ENCODE peak calls at places on chromosomes 2 and 18, in seven cellular contexts. Q is GM13977, S is ovary, A is AG09309, N is HL-60, M is spleen, Z is astrocyte of the spinal cord. L is an unnamed sample.

GRCh38 chr2:12715878-12716249 is 872 bp upstream of the TRIB2 start:
- DNase-seq in Q (peak), S (peak), A (no peak), N (no peak), M (peak), Z (peak), L (peak)

GRCh38 chr18:68608861-68609465 is 105.9 kb downstream of the TMX3 start:
- DNase-seq in Q (no peak), S (no peak), A (no peak), N (no peak), M (no peak), Z (no peak), L (no peak)

GRCh38 chr2:41728757-41729338 is 319.0 kb upstream of the PKDCC start:
- DNase-seq in Q (no peak), S (no peak), A (no peak), N (no peak), M (no peak), Z (no peak), L (no peak)

GRCh38 chr2:28608061-28608828 is 112.4 kb downstream of the PLB1 start:
- DNase-seq in Q (no peak), S (no peak), A (no peak), N (no peak), M (peak), Z (no peak), L (no peak)

GRCh38 chr2:41954304-41955291 is 93.2 kb upstream of the PKDCC start:
- DNase-seq in Q (no peak), S (no peak), A (no peak), N (no peak), M (no peak), Z (no peak), L (no peak)

GRCh38 chr18:45667056-45667455 is 51.8 kb downstream of the SLC14A2 start:
- DNase-seq in Q (peak), S (no peak), A (no peak), N (no peak), M (no peak), Z (no peak), L (peak)

GRCh38 chr2:208253518-208254117 is 1.3 kb downstream of the IDH1 start:
- DNase-seq in Q (peak), S (no peak), A (no peak), N (no peak), M (no peak), Z (no peak), L (no peak)

GRCh38 chr2:231057590-231057989 is 923 bp downstream of the PSMD1 start:
- DNase-seq in Q (no peak), S (no peak), A (no peak), N (no peak), M (no peak), Z (peak), L (no peak)

GRCh38 chr2:24317491-24317920 is 42.8 kb downstream of the ITSN2 start:
- DNase-seq in Q (no peak), S (no peak), A (no peak), N (no peak), M (no peak), Z (no peak), L (no peak)

GRCh38 chr2:42296226-42296625 is 64.8 kb downstream of the COX7A2L start:
- DNase-seq in Q (peak), S (no peak), A (no peak), N (no peak), M (no peak), Z (no peak), L (peak)

GRCh38 chr2:226673314-226673723 is 126.3 kb downstream of the IRS1 start:
- DNase-seq in Q (no peak), S (no peak), A (peak), N (peak), M (no peak), Z (peak), L (no peak)

GRCh38 chr18:70132999-70133398 is 72.5 kb downstream of the RTTN start:
- DNase-seq in Q (no peak), S (no peak), A (peak), N (no peak), M (no peak), Z (peak), L (no peak)

GRCh38 chr2:169512525-169512924 is 3.0 kb downstream of the KLHL41 start:
- DNase-seq in Q (no peak), S (no peak), A (no peak), N (no peak), M (no peak), Z (peak), L (no peak)

GRCh38 chr2:108396845-108397244 is 19.1 kb downstream of the SULT1C4 start:
- DNase-seq in Q (no peak), S (no peak), A (peak), N (no peak), M (no peak), Z (peak), L (no peak)

GRCh38 chr2:25699206-25699605 is 25.8 kb upstream of the DTNB start:
- DNase-seq in Q (no peak), S (no peak), A (no peak), N (no peak), M (peak), Z (no peak), L (no peak)

DNA sequence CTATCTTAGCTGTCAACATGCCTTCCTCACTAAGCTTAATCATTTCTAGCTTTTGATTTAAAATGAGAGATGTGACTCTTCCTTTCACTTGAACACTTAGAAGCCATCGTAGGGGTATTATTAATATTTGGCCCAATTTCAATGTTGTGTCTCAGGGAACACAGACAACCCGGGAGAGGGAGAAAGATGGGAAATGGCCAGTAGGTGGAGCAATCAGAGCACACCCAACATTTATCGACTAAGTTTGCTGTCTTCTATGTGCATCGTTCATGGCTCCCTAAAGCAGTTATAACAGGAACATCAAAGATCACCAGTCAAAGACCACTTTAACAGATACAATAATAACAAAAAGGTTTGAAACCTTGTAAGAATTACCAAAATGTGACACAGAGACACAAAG is 110.2 kb downstream of the OLA1 start:
- DNase-seq in Q (no peak), S (no peak), A (no peak), N (no peak), M (no peak), Z (no peak), L (no peak)
- TF ChIP-seq CTCF in Q (no peak), S (no peak), A (peak), N (peak), M (no peak), Z (no peak), L (no peak)

GRCh38 chr2:4674007-4674406 is 970.6 kb downstream of the DCDC2C start:
- DNase-seq in Q (no peak), S (no peak), A (no peak), N (no peak), M (peak), Z (no peak), L (no peak)

GRCh38 chr2:4675295-4675694 is 971.9 kb downstream of the DCDC2C start:
- DNase-seq in Q (no peak), S (no peak), A (no peak), N (no peak), M (peak), Z (no peak), L (no peak)

GRCh38 chr2:4679391-4679790 is 976.0 kb downstream of the DCDC2C start:
- DNase-seq in Q (no peak), S (no peak), A (no peak), N (no peak), M (no peak), Z (no peak), L (no peak)

GRCh38 chr2:4673025-4673489 is 969.7 kb downstream of the DCDC2C start:
- DNase-seq in Q (no peak), S (no peak), A (peak), N (no peak), M (no peak), Z (no peak), L (no peak)

GRCh38 chr2:4678937-4679336 is 975.6 kb downstream of the DCDC2C start:
- DNase-seq in Q (no peak), S (no peak), A (no peak), N (no peak), M (no peak), Z (peak), L (no peak)
- TF ChIP-seq CTCF in Q (no peak), S (no peak), A (no peak), N (no peak), M (no peak), Z (no peak), L (no peak)

DNA sequence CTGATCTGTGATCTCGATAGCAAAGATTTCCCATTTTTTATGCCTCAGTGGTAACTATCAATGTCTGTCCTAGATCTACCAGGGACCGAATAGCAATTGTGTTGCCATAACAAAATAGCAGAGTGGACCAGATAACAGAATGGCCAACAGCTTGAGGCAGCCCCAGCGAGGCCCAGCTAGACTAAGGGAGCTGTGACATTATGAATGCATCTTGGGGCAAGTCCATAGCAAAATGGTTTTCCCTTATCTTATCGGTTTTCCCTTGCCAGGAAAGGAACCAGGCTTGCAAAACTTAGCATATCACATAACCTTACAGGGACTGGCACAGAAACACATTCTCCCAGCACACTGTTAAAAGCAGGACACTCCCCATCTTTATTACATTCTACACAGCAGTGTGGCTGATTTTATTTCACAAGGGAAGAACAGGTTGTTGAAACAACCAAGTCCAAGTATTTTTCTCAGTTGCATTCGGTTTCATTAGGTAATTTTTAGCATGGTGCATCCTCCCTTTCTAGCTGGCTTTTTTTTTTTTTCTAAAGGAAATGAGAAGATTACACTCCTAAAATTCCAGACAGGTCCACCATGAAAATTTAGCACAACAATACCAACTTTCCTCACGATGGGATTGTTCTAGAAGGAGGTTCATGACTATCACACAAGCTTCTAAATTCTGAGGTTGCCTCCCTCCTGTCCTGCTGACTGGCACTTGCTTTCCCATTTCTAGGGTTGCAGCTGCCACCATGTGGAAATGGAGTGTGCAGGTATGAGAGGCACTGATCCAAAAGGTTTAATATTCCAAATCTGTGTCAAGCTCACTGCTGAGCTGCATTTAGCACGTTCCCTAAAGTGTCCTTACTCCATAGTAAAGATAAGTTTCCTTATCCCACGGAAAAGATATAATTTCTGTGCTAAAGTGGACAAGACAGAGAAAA is 97.0 kb upstream of the SLC35G4 start:
- DNase-seq in Q (no peak), S (no peak), A (no peak), N (no peak), M (no peak), Z (no peak), L (no peak)
- TF ChIP-seq CTCF in Q (peak), S (no peak), A (peak), N (no peak), M (no peak), Z (peak), L (peak)

DNA sequence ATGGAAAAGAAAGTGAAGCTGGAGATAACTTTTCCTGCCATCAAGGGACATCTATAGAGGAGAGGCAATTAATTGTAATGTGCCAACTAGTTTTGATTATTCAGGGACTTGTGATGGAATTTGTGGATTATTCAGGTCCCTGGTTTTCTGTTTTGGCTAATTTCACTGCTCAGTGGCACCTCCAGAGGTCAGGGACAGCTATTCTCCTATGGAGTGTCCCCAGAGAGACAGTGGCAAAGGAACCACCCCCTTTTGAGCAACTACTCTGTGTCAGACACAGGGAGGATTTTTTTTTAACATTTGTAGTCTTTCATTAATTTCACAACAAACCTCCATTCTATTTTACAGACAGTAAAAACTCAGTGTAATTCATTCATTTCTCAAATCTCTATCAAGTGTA is 206.0 kb upstream of the SPRED2 start:
- DNase-seq in Q (no peak), S (no peak), A (no peak), N (peak), M (no peak), Z (no peak), L (no peak)
- TF ChIP-seq CTCF in Q (no peak), S (no peak), A (no peak), N (no peak), M (no peak), Z (peak), L (no peak)

GRCh38 chr2:85017436-85018048 is 46.6 kb downstream of the KCMF1 start:
- DNase-seq in Q (no peak), S (no peak), A (no peak), N (no peak), M (no peak), Z (peak), L (no peak)
- TF ChIP-seq CTCF in Q (peak), S (no peak), A (peak), N (no peak), M (no peak), Z (peak), L (no peak)

GRCh38 chr2:61969376-61969775 is 63.9 kb downstream of the COMMD1 start:
- DNase-seq in Q (no peak), S (no peak), A (no peak), N (no peak), M (no peak), Z (no peak), L (no peak)

GRCh38 chr2:61966087-61966727 is 60.7 kb downstream of the COMMD1 start:
- DNase-seq in Q (no peak), S (no peak), A (no peak), N (no peak), M (no peak), Z (no peak), L (no peak)

GRCh38 chr2:61967262-61967661 is 61.8 kb downstream of the COMMD1 start:
- DNase-seq in Q (no peak), S (no peak), A (no peak), N (no peak), M (no peak), Z (peak), L (no peak)

DNA sequence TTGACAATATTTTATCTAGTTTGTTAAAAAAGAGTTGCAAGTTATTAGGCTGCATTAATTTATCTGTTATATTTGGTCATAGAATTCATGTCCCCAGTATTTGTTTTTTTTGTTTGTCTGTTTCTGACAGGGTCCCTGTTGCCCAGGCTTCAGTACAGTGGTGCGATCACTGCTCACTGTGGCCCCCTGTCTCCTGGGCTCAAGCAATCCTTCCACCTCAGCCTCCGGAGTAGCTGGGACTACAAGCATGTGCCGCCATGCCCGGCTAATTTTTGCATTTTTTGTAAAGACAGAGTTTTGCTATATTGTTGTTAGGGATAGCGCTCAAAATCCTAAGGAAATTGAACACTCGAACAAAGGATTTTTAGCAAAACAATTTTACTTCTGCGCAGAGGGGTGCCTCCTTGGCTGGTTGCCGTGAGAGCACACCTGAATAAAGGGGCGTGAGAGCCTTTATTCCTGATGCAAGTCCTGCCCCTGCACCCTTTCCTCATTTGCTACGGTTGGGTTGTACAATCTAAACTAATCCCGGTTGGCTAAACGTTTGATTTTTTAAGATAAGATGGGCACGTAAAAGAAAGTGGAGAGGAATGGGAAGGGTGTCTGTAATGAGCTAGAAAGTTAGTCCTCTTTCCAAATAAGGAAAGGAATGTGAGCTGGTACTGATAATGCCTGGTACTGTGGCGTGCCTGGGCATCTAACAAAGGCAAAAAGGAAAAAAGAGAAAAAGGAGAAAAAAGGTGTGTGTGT is 65.5 kb downstream of the COMMD1 start:
- DNase-seq in Q (no peak), S (no peak), A (no peak), N (no peak), M (no peak), Z (no peak), L (no peak)
- TF ChIP-seq CTCF in Q (no peak), S (no peak), A (no peak), N (no peak), M (no peak), Z (no peak), L (no peak)

L was measured in GM13976.